ENCODE peak calls at places on chromosome 17, in nine cellular contexts. D is stimulated activated CD4-positive, alpha-beta T cell treated with anti-CD3 and anti-CD28 coated beads, Interleukin-4, amount 100 ng/mL, for 24 hours; M is progenitor cell of endocrine pancreas; O is osteocyte; Q is NCI-H510A treated with DMSO at 0.1 percent for 48 hours; R is AG04450; S is fibroblast of pulmonary artery; B is NCI-H2081; E is retina. F is an unnamed sample.

GRCh38 chr17:5864910-5865657 is 205.1 kb upstream of the WSCD1 start:
- DNase-seq in Q (no peak), O (peak), S (no peak), R (no peak), M (no peak), D (no peak), E (no peak), B (no peak), F (no peak)

GRCh38 chr17:7132511-7133094 is 18.0 kb upstream of the ASGR2 start:
- DNase-seq in D (peak), Q (no peak), E (no peak), R (no peak), S (peak), M (no peak), B (no peak), O (no peak), F (peak)

GRCh38 chr17:44911133-44912001 is 3.9 kb downstream of the GFAP start:
- DNase-seq in D (peak), B (no peak), R (no peak), M (peak), Q (peak), E (peak), S (peak), O (no peak), F (peak)

GRCh38 chr17:77354721-77355455 is 214.1 kb downstream of the SEC14L1 start:
- DNase-seq in Q (no peak), E (no peak), M (no peak), O (peak), D (peak), B (no peak), S (peak), R (peak), F (no peak)

GRCh38 chr17:8048736-8049135 is 9.9 kb downstream of the ALOX15B start:
- DNase-seq in S (no peak), R (no peak), Q (no peak), M (no peak), D (no peak), E (no peak), B (no peak), O (no peak), F (no peak)

GRCh38 chr17:27563532-27563931 is 67.5 kb upstream of the LGALS9 start:
- DNase-seq in R (no peak), M (no peak), S (no peak), E (no peak), B (no peak), O (no peak), D (no peak), Q (no peak), F (no peak)

GRCh38 chr17:48314716-48315115 is 115.3 kb downstream of the SKAP1 start:
- DNase-seq in S (no peak), D (no peak), E (no peak), B (no peak), Q (no peak), O (no peak), R (no peak), M (no peak), F (no peak)

GRCh38 chr17:36602030-36602737 is 801 bp downstream of the MRM1 start:
- DNase-seq in E (peak), M (no peak), S (no peak), R (no peak), Q (no peak), O (no peak), B (peak), D (peak), F (no peak)

GRCh38 chr17:83193336-83194188 is 114.2 kb downstream of the METRNL start:
- DNase-seq in Q (no peak), R (no peak), M (no peak), O (no peak), S (no peak), E (no peak), D (no peak), B (no peak), F (no peak)

GRCh38 chr17:61487161-61487654 is 35.0 kb downstream of the TBX4 start:
- DNase-seq in M (no peak), O (no peak), D (no peak), S (no peak), Q (no peak), B (no peak), E (peak), R (no peak), F (no peak)

GRCh38 chr17:78357177-78357586 is 2.7 kb downstream of the SOCS3 start:
- DNase-seq in S (peak), D (no peak), O (peak), M (no peak), B (no peak), R (no peak), Q (no peak), E (no peak), F (no peak)

GRCh38 chr17:68175416-68175815 is 72.4 kb upstream of the AMZ2 start:
- DNase-seq in B (no peak), E (no peak), R (no peak), M (no peak), O (peak), S (no peak), D (no peak), Q (no peak), F (no peak)

GRCh38 chr17:37188157-37188556 is 187.6 kb upstream of the C17orf78 start:
- DNase-seq in B (no peak), O (no peak), Q (no peak), M (no peak), D (no peak), R (no peak), E (no peak), S (no peak), F (no peak)

GRCh38 chr17:10556301-10557005 is 7.0 kb upstream of the MYH2 start:
- DNase-seq in S (no peak), B (no peak), O (no peak), M (no peak), E (no peak), R (no peak), Q (no peak), D (no peak), F (no peak)

GRCh38 chr17:57228921-57229320 is 27.4 kb upstream of the MSI2 start:
- DNase-seq in B (no peak), Q (no peak), S (no peak), E (no peak), O (no peak), M (no peak), D (no peak), R (no peak), F (no peak)

GRCh38 chr17:76123749-76124581 is 17.1 kb downstream of the FOXJ1 start:
- DNase-seq in R (no peak), D (no peak), S (no peak), M (no peak), Q (no peak), E (no peak), B (no peak), O (no peak), F (no peak)

GRCh38 chr17:56653877-56654276 is 60.4 kb downstream of the NOG start:
- DNase-seq in B (no peak), R (no peak), D (peak), M (no peak), E (no peak), Q (no peak), S (peak), O (no peak), F (peak)

GRCh38 chr17:48054238-48055185 is 6.4 kb downstream of the NFE2L1 start:
- DNase-seq in E (peak), O (no peak), S (peak), B (peak), R (no peak), D (no peak), M (peak), Q (peak), F (no peak)

GRCh38 chr17:6231886-6232767 is 161.9 kb downstream of the WSCD1 start:
- DNase-seq in O (peak), Q (no peak), R (no peak), E (no peak), D (no peak), S (no peak), M (no peak), B (no peak), F (no peak)

GRCh38 chr17:6948976-6949375 is 46.9 kb upstream of the ALOX12 start:
- DNase-seq in E (no peak), R (no peak), D (no peak), S (no peak), M (no peak), B (no peak), O (no peak), Q (no peak), F (no peak)

GRCh38 chr17:74442670-74443515 is 11.0 kb downstream of the GPRC5C start:
- DNase-seq in D (no peak), B (peak), O (no peak), S (peak), R (no peak), M (peak), Q (peak), E (no peak), F (no peak)

GRCh38 chr17:45248132-45248936 is 13.6 kb downstream of the SPATA32 start:
- DNase-seq in O (no peak), B (peak), D (peak), Q (peak), S (no peak), E (peak), R (no peak), M (no peak), F (peak)

GRCh38 chr17:4594406-4595349 is 10.3 kb downstream of the SMTNL2 start:
- DNase-seq in B (no peak), E (peak), Q (peak), R (no peak), M (peak), D (peak), O (no peak), S (no peak), F (no peak)

GRCh38 chr17:43634681-43635125 is 27.0 kb downstream of the MEOX1 start:
- DNase-seq in R (no peak), D (no peak), S (peak), E (no peak), Q (no peak), M (no peak), O (no peak), B (no peak), F (no peak)

GRCh38 chr17:27408891-27409290 is 47.4 kb upstream of the KSR1 start:
- DNase-seq in M (no peak), B (no peak), R (no peak), O (no peak), D (no peak), Q (no peak), S (peak), E (no peak), F (no peak)

GRCh38 chr17:48604770-48605329 is at the start of gene HOXB6:
- DNase-seq in D (no peak), E (no peak), S (no peak), O (no peak), Q (no peak), B (no peak), R (no peak), M (no peak), F (no peak)

GRCh38 chr17:61634942-61635538 is 44.0 kb upstream of the NACA2 start:
- DNase-seq in B (no peak), S (no peak), M (no peak), Q (no peak), E (no peak), O (no peak), R (no peak), D (no peak), F (no peak)

GRCh38 chr17:73305845-73306836 is 5.7 kb downstream of the CDC42EP4 start:
- DNase-seq in O (no peak), M (no peak), S (no peak), R (no peak), D (no peak), B (no peak), E (no peak), Q (no peak), F (no peak)

GRCh38 chr17:14790518-14790917 is 474.6 kb downstream of the PMP22 start:
- DNase-seq in R (peak), E (peak), Q (no peak), S (peak), M (no peak), O (no peak), D (no peak), B (no peak), F (no peak)

GRCh38 chr17:66711936-66712335 is 123.0 kb upstream of the CACNG5 start:
- DNase-seq in D (no peak), O (no peak), S (no peak), R (no peak), M (no peak), E (no peak), Q (peak), B (peak), F (no peak)